ENCODE peak calls at places on chromosomes 16 and 17, in eight cellular contexts. G is tibial nerve, K is gastrocnemius medialis, T is ovary, J is Peyer's patch, X is stomach, L is body of pancreas, H is upper lobe of left lung. P is an unnamed sample.

GRCh38 chr16:22648141-22648540 is 137.4 kb downstream of the NPIPB5 start:
- DNase-seq in G (no peak), K (no peak), T (no peak), J (no peak), X (no peak), L (no peak), H (no peak), P (no peak)

GRCh38 chr16:75116081-75116910 is at the start of gene LDHD:
- DNase-seq in G (peak; percentile 73), K (peak; percentile 89), T (peak; percentile 88), J (peak; percentile 81), X (peak; percentile 94), L (peak; percentile 91), H (peak; percentile 84), P (peak; percentile 88)

GRCh38 chr17:20095366-20096080 is 86.4 kb downstream of the SPECC1 start:
- DNase-seq in G (peak; percentile 62), K (no peak), T (peak; percentile 72), J (no peak), X (peak; percentile 57), L (peak; percentile 32), H (peak; percentile 42), P (peak; percentile 66)

GRCh38 chr16:8511464-8511863 is 78.8 kb downstream of the TMEM114 start:
- DNase-seq in G (no peak), K (no peak), T (no peak), J (no peak), X (no peak), L (no peak), H (no peak), P (no peak)

GRCh38 chr16:8996891-8997290 is 33.2 kb upstream of the USP7 start:
- DNase-seq in G (no peak), K (no peak), T (no peak), J (no peak), X (no peak), L (no peak), H (no peak), P (no peak)

GRCh38 chr17:33375783-33376182 is 82.7 kb upstream of the ASIC2 start:
- DNase-seq in G (no peak), K (no peak), T (no peak), J (no peak), X (no peak), L (no peak), H (no peak), P (no peak)

GRCh38 chr17:76384987-76385891 is 830 bp downstream of the SPHK1 start:
- DNase-seq in G (no peak), K (no peak), T (peak; percentile 70), J (peak; percentile 60), X (peak; percentile 31), L (no peak), H (peak; percentile 88), P (peak; percentile 45)

GRCh38 chr17:40602445-40603443 is 37.5 kb upstream of the CCR7 start:
- DNase-seq in G (no peak), K (no peak), T (no peak), J (no peak), X (no peak), L (no peak), H (no peak), P (no peak)

GRCh38 chr16:15440852-15441251 is 6.5 kb downstream of the BMERB1 start:
- DNase-seq in G (no peak), K (no peak), T (no peak), J (no peak), X (no peak), L (no peak), H (no peak), P (peak; percentile 38)

GRCh38 chr16:72963508-72963907 is 84.4 kb downstream of the ZFHX3 start:
- DNase-seq in G (no peak), K (no peak), T (no peak), J (no peak), X (no peak), L (no peak), H (no peak), P (no peak)

GRCh38 chr17:49996495-49997255 is 1.7 kb upstream of the DLX3 start:
- DNase-seq in G (no peak), K (no peak), T (peak; percentile 61), J (peak; percentile 74), X (peak; percentile 59), L (peak; percentile 58), H (peak; percentile 94), P (peak; percentile 63)

GRCh38 chr16:2486645-2487516 is 12.0 kb downstream of the TBC1D24 start:
- DNase-seq in G (peak; percentile 45), K (peak; percentile 41), T (no peak), J (peak; percentile 71), X (peak; percentile 81), L (peak; percentile 66), H (peak; percentile 71), P (peak; percentile 84)

GRCh38 chr16:47016700-47017133 is 43.2 kb upstream of the DNAJA2 start:
- DNase-seq in G (no peak), K (no peak), T (no peak), J (no peak), X (no peak), L (no peak), H (no peak), P (no peak)

GRCh38 chr17:1919206-1919605 is 89.4 kb downstream of the RPA1 start:
- DNase-seq in G (no peak), K (no peak), T (no peak), J (no peak), X (no peak), L (no peak), H (no peak), P (no peak)

GRCh38 chr17:10032142-10032541 is 127.1 kb upstream of the RCVRN start:
- DNase-seq in G (no peak), K (no peak), T (no peak), J (no peak), X (no peak), L (no peak), H (no peak), P (no peak)

DNA sequence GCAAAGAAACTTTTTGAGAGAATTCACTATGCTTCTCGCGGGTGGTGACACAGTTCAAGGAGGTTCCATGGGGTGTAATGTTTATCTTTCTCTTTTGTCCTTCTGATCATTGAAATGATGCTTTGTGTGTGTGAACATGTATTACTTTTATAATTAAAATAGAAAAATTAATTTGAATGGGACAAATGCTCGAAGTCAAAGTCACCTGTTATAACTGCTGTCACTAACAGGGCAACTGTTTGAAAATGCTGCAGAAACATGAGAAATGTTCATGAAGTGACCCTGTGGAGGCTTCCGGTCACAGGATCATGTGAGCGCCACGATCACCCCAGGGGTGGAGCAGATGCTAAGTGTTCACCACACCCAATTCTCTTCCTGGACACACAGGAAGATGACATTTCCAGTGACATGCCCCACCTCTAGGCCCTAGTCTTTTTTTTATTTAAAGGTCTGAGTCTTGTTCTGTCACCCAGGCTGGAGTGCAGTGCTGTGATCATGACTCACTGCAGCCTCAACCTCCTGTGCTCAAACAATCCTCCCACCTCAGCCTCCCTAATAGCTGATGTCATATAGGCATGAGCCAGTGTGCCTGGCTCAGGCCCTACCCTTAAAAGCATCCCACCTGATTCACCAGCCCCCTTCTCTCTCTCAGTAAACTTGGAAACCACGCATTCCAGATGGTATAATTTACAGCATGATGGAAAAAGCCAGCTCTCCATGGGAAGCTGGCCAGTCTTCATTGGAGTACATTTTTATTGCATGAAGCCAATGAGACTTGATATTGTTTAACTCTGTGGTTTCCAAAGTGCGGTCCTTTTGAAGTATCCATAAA is 21.1 kb upstream of the AGRP start:
- DNase-seq in G (no peak), K (no peak), T (no peak), J (no peak), X (no peak), L (no peak), H (no peak), P (peak; percentile 39)
- TF ChIP-seq POLR2A in G (no peak), K (no peak), T (no peak), J (no peak), X (no peak), L (no peak), H (no peak), P (no peak)

GRCh38 chr17:21167303-21167702 is 40.5 kb downstream of the DHRS7B start:
- DNase-seq in G (no peak), K (peak; percentile 58), T (no peak), J (no peak), X (no peak), L (no peak), H (no peak), P (no peak)

GRCh38 chr17:21166599-21167265 is 40.0 kb downstream of the DHRS7B start:
- DNase-seq in G (no peak), K (no peak), T (no peak), J (no peak), X (no peak), L (no peak), H (no peak), P (no peak)

GRCh38 chr17:21168555-21168865 is 41.7 kb downstream of the DHRS7B start:
- DNase-seq in G (no peak), K (no peak), T (no peak), J (no peak), X (no peak), L (no peak), H (no peak), P (no peak)

GRCh38 chr17:21164226-21165019 is 37.7 kb downstream of the DHRS7B start:
- DNase-seq in G (no peak), K (no peak), T (no peak), J (no peak), X (no peak), L (no peak), H (no peak), P (no peak)

GRCh38 chr17:21165922-21166598 is 39.3 kb downstream of the DHRS7B start:
- DNase-seq in G (no peak), K (peak; percentile 69), T (peak; percentile 31), J (no peak), X (no peak), L (no peak), H (no peak), P (no peak)
- H3K4me3 ChIP-seq in G (no peak overlapping the region), K (peak overlapping the region; percentile 42), T (no peak overlapping the region), J (no peak overlapping the region), X (no peak overlapping the region), L (no peak overlapping the region), H (no peak overlapping the region), P (no peak overlapping the region)

GRCh38 chr17:45894022-45894784 is at the start of gene MAPT:
- DNase-seq in G (peak; percentile 57), K (peak; percentile 87), T (peak; percentile 86), J (peak; percentile 87), X (peak; percentile 90), L (peak; percentile 93), H (peak; percentile 98), P (peak; percentile 89)
- TF ChIP-seq CTCF in G (peak; percentile 97), K (peak; percentile 96), T (peak; percentile 88), J (peak; percentile 92), X (no peak), L (peak; percentile 99), H (peak; percentile 97), P (peak; percentile 98)

DNA sequence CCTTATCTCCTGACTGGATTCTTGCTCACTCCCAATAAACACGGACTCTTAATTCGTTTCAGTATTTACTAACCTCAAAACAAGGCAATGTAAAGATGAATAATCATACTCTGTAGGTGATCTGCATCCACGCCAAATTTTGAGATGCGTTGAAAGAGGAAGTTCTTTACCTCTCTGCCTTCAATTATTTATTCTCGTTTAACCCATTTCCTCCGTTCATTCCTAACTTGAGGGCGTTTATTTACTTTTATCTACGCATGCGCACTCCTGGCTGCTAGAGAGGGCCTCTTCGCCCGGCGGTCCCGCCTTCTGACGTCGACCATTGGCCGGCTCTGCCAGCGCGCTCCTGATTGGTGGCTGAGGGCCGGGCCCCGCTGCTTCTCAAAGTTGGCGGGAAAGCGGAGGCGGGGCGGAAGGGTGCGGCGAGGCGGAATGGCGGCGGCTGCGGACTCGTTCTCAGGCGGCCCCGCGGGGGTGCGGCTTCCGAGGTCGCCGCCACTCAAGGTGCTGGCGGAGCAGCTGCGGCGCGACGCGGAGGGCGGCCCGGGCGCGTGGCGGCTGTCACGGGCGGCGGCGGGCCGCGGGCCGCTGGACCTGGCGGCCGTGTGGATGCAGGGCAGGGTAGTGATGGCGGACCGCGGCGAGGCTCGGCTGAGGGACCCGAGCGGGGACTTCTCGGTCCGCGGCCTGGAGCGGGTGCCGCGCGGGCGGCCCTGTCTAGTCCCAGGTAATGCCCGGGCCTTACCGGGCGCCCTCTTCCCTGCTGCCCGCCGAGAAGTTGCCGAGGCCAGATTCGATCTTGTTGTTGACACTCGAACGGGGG is at the start of gene RMI2:
- DNase-seq in G (peak; percentile 93), K (peak; percentile 95), T (peak; percentile 97), J (peak; percentile 98), X (peak; percentile 98), L (peak; percentile 97), H (peak; percentile 99), P (peak; percentile 98)
- TF ChIP-seq POLR2A in G (no peak), K (no peak), T (no peak), J (no peak), X (no peak), L (no peak), H (peak; percentile 21), P (no peak)